ENCODE peak calls at places on chromosomes 3 and 15, in seven cellular contexts. A is CD8-positive, alpha-beta T cell; R is GM12878; P is GM23338; S is pancreas; J is body of pancreas; W is ascending aorta. C is an unnamed sample.
A peak's percentile ranks its signal among the peaks of the same experiment; 100 is the strongest.

GRCh38 chr15:94105760-94106159 is 125.6 kb upstream of the MCTP2 start:
- DNase-seq in A (no peak), R (no peak), P (peak; percentile 17), S (no peak), J (no peak), W (no peak), C (no peak)

GRCh38 chr15:100642217-100642949 is 40.0 kb downstream of the ASB7 start:
- DNase-seq in A (no peak), R (no peak), P (no peak), S (no peak), J (no peak), W (no peak), C (no peak)

GRCh38 chr3:174620138-174620537 is 239.0 kb upstream of the NAALADL2 start:
- DNase-seq in A (no peak), R (no peak), P (peak; percentile 21), S (no peak), J (no peak), W (no peak), C (no peak)

GRCh38 chr3:14492948-14493881 is 46.9 kb downstream of the GRIP2 start:
- DNase-seq in A (no peak), R (no peak), P (no peak), S (no peak), J (no peak), W (no peak), C (no peak)

GRCh38 chr15:29139540-29140459 is 129.8 kb downstream of the NSMCE3 start:
- DNase-seq in A (peak; percentile 67), R (no peak), P (peak; percentile 83), S (peak; percentile 72), J (peak; percentile 75), W (no peak), C (peak; percentile 56)

GRCh38 chr15:53976844-53977392 is 1.3 kb upstream of the UNC13C start:
- DNase-seq in A (no peak), R (no peak), P (peak; percentile 37), S (peak; percentile 7), J (peak; percentile 9), W (no peak), C (no peak)

GRCh38 chr3:124587053-124587408 is 143.2 kb upstream of the UMPS start:
- DNase-seq in A (no peak), R (no peak), P (peak; percentile 58), S (peak; percentile 66), J (peak; percentile 75), W (no peak), C (no peak)

GRCh38 chr3:128547368-128547987 is 54.5 kb upstream of the GATA2 start:
- DNase-seq in A (no peak), R (no peak), P (no peak), S (no peak), J (no peak), W (no peak), C (no peak)

GRCh38 chr15:55587321-55588069 is 650 bp downstream of the PYGO1 start:
- DNase-seq in A (peak; percentile 15), R (no peak), P (peak; percentile 67), S (peak; percentile 38), J (peak; percentile 46), W (no peak), C (peak; percentile 9)

GRCh38 chr3:156551746-156552145 is 3.2 kb downstream of the SSR3 start:
- DNase-seq in A (no peak), R (no peak), P (no peak), S (no peak), J (no peak), W (no peak), C (no peak)

GRCh38 chr3:87298111-87298718 is 21.8 kb upstream of the POU1F1 start:
- DNase-seq in A (no peak), R (no peak), P (peak; percentile 66), S (no peak), J (no peak), W (no peak), C (no peak)

GRCh38 chr3:134371542-134372324 is 2.5 kb downstream of the AMOTL2 start:
- DNase-seq in A (no peak), R (no peak), P (no peak), S (no peak), J (no peak), W (no peak), C (no peak)

GRCh38 chr15:90650117-90650955 is 66.8 kb upstream of the BLM start:
- DNase-seq in A (no peak), R (no peak), P (no peak), S (no peak), J (no peak), W (no peak), C (no peak)

GRCh38 chr3:61871646-61872045 is 310.3 kb downstream of the PTPRG start:
- DNase-seq in A (no peak), R (no peak), P (peak; percentile 62), S (no peak), J (no peak), W (no peak), C (no peak)

GRCh38 chr3:185716436-185717090 is 108.3 kb downstream of the IGF2BP2 start:
- DNase-seq in A (no peak), R (no peak), P (peak; percentile 50), S (no peak), J (no peak), W (no peak), C (no peak)

GRCh38 chr15:62067448-62068044 is 769 bp downstream of the C2CD4A start:
- DNase-seq in A (peak; percentile 15), R (no peak), P (peak; percentile 64), S (peak; percentile 49), J (peak; percentile 59), W (no peak), C (peak; percentile 39)

DNA sequence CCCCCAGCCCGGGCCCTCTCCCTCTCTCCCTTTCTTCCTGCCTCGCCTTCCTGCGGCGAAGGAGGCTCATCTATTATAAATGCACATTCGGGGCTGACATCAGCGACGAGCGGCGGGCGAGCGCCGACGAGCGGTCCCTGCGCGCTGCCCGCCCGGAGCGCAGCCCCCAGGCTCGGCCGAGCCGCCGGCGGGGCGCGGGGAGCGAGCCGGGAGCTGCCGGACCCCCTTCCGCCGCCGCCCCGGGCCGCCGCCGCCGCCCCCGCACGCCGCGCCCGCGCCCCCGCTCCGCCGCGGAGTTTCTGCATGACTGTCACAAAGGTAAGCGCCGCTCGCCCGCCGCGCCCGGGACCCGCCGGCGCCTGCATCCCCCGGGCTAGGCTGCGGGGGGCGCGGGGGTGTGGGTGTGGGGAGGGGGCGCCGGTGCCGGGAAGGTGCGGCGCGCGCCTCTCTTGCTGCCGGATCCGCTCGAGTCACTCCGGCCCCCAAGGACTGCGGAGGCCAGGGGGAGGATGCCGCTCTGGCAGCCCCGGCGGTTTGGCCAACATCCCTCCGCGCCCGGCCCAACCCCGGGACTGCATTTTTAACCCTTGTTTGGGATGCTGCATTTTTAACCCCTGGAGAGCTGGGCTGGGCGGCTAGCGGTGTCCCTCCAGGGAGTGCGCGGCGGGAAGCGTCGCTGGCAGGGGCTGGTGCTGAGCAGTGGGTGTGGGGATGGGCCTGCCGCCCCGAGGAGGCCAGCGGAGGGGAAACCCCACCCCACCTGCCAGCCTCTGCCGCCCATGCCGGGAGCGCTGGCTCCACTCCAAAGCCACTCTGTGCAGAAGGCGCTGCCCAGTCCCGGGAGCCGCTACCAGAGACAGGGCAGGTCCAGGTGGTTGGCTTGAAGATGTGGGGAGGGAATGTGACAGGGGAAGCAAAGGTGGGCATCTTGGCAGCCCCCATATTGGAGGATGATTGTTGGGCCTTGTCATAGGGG is at the start of gene CORO2B:
- DNase-seq in A (no peak), R (no peak), P (peak; percentile 80), S (no peak), J (peak; percentile 31), W (no peak), C (no peak)
- H3K4me3 ChIP-seq in A (peak within 1 kb of the TSS; percentile 45), R (no peak within 1 kb of the TSS), P (peak within 1 kb of the TSS; percentile 84), S (peak within 1 kb of the TSS; percentile 31), J (no peak within 1 kb of the TSS), W (peak within 1 kb of the TSS; percentile 60), C (no peak within 1 kb of the TSS)

GRCh38 chr3:52055537-52056351 is 627 bp downstream of the DUSP7 start:
- DNase-seq in A (peak; percentile 38), R (no peak), P (peak; percentile 81), S (peak; percentile 60), J (peak; percentile 60), W (no peak), C (peak; percentile 80)
- TF ChIP-seq CTCF in A (no peak), R (peak; percentile 14), P (peak; percentile 23), S (no peak), J (no peak), W (no peak), C (peak; percentile 5)

GRCh38 chr15:67736810-67737209 is 88.5 kb upstream of the SKOR1 start:
- DNase-seq in A (no peak), R (no peak), P (no peak), S (no peak), J (no peak), W (no peak), C (no peak)

GRCh38 chr15:67730135-67730534 is 95.2 kb upstream of the SKOR1 start:
- DNase-seq in A (no peak), R (no peak), P (no peak), S (no peak), J (no peak), W (no peak), C (no peak)

GRCh38 chr15:67732994-67733393 is 92.3 kb upstream of the SKOR1 start:
- DNase-seq in A (no peak), R (no peak), P (no peak), S (no peak), J (no peak), W (no peak), C (no peak)

GRCh38 chr15:67735896-67736295 is 89.4 kb upstream of the SKOR1 start:
- DNase-seq in A (no peak), R (peak; percentile 16), P (no peak), S (no peak), J (no peak), W (no peak), C (no peak)

GRCh38 chr15:67731112-67731761 is 94.1 kb upstream of the SKOR1 start:
- DNase-seq in A (no peak), R (no peak), P (peak; percentile 52), S (no peak), J (no peak), W (no peak), C (no peak)
- H3K4me3 ChIP-seq in A (no peak overlapping the region), R (no peak overlapping the region), P (no peak overlapping the region), S (no peak overlapping the region), J (no peak overlapping the region), W (no peak overlapping the region), C (no peak overlapping the region)

DNA sequence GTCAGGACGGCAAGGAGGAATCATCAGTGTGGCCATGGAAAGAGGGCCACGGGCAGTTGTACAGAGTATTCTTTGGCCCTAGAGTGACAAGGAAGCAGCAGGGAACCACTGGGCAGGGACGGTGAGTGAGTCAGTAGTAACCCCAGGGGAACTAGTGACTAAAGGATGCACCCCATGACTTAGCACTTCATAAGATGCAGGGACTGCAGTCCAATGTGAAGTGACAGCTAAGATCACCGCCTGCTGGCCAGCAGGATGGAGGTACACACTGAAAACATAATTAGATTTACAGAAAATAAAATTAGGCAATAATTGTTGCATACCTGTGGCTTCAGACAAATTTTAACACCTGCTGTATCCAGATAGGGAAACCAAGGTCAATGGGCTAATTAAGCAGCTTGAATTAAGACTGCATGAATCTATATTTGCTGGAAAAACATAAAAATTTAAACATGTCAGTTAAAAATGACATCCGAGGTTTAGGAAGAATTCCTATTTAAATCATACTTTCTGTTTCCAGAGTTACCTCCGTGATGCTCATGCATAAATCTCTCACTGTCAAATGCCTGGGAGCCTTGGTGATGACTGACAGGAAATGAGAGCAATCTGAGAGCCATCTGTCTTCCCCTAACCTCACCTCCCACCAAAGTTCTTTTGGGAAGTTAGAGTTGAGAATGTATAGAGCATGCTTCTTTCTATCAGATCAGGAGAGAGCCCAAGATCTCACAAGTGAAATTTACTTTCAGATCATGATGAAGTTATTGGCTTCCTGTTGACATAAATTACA is 56.5 kb downstream of the DCLK3 start:
- DNase-seq in A (no peak), R (no peak), P (peak; percentile 40), S (no peak), J (no peak), W (no peak), C (no peak)
- TF ChIP-seq CTCF in A (no peak), R (peak; percentile 1), P (peak; percentile 51), S (no peak), J (no peak), W (no peak), C (no peak)